ENCODE peak calls at places on chromosomes 7 and 10, in five cellular contexts. U is A549, I is HepG2, J is H1, M is GM12878. A is an unnamed sample.
A peak's percentile ranks its signal among the peaks of the same experiment; 100 is the strongest.

GRCh38 chr10:6647811-6648526 is 67.9 kb upstream of the PRKCQ start:
- DNase-seq in U (peak; percentile 52), I (peak; percentile 36), J (peak; percentile 58), M (no peak), A (peak; percentile 75)

GRCh38 chr10:100858742-100859141 is 54.0 kb upstream of the SLF2 start:
- DNase-seq in U (no peak), I (no peak), J (no peak), M (no peak), A (no peak)

GRCh38 chr7:155166673-155167370 is 96.7 kb downstream of the HTR5A start:
- DNase-seq in U (no peak), I (no peak), J (no peak), M (no peak), A (peak; percentile 38)

GRCh38 chr10:43939939-43940810 is 291.5 kb upstream of the ZNF32 start:
- DNase-seq in U (no peak), I (no peak), J (no peak), M (no peak), A (no peak)

GRCh38 chr7:32583791-32584190 is 88.5 kb downstream of the AVL9 start:
- DNase-seq in U (no peak), I (no peak), J (no peak), M (no peak), A (no peak)

GRCh38 chr10:112227331-112227961 is 43.9 kb upstream of the GPAM start:
- DNase-seq in U (no peak), I (peak; percentile 95), J (no peak), M (no peak), A (no peak)

GRCh38 chr7:143397710-143398530 is 10.7 kb downstream of the EPHA1 start:
- DNase-seq in U (no peak), I (no peak), J (no peak), M (no peak), A (no peak)

GRCh38 chr7:97075928-97076327 is 41.6 kb upstream of the SDHAF3 start:
- DNase-seq in U (peak; percentile 12), I (peak; percentile 25), J (no peak), M (no peak), A (peak; percentile 27)

GRCh38 chr7:130021105-130021834 is 29.9 kb downstream of the ZC3HC1 start:
- DNase-seq in U (no peak), I (no peak), J (no peak), M (no peak), A (no peak)

GRCh38 chr10:22648547-22648961 is 65.8 kb downstream of the PIP4K2A start:
- DNase-seq in U (no peak), I (no peak), J (no peak), M (peak; percentile 75), A (no peak)

GRCh38 chr10:37146443-37146842 is 21.0 kb downstream of the ANKRD30A start:
- DNase-seq in U (peak; percentile 48), I (peak; percentile 2), J (no peak), M (no peak), A (no peak)

GRCh38 chr7:121500659-121501058 is 104.6 kb upstream of the FAM3C start:
- DNase-seq in U (no peak), I (no peak), J (no peak), M (no peak), A (no peak)

GRCh38 chr10:5482016-5482415 is 17.4 kb downstream of the CALML5 start:
- DNase-seq in U (no peak), I (no peak), J (no peak), M (no peak), A (no peak)

GRCh38 chr7:98622926-98623325 is 5.8 kb downstream of the NPTX2 start:
- DNase-seq in U (no peak), I (no peak), J (no peak), M (no peak), A (no peak)

GRCh38 chr10:132859084-132859855 is 73.3 kb upstream of the NKX6-2 start:
- DNase-seq in U (no peak), I (no peak), J (no peak), M (no peak), A (no peak)

GRCh38 chr10:88911851-88912250 is 31.8 kb downstream of the STAMBPL1 start:
- DNase-seq in U (no peak), I (no peak), J (no peak), M (no peak), A (no peak)

GRCh38 chr7:46511442-46512215 is 590.6 kb upstream of the IGFBP3 start:
- DNase-seq in U (no peak), I (no peak), J (no peak), M (no peak), A (no peak)

GRCh38 chr10:118840071-118840775 is 85.5 kb upstream of the CACUL1 start:
- DNase-seq in U (no peak), I (no peak), J (no peak), M (no peak), A (peak; percentile 22)

GRCh38 chr7:2108501-2109250 is 124.1 kb downstream of the MAD1L1 start:
- DNase-seq in U (no peak), I (no peak), J (no peak), M (no peak), A (no peak)

GRCh38 chr10:76550806-76551205 is 1086.8 kb downstream of the KCNMA1 start:
- DNase-seq in U (no peak), I (no peak), J (no peak), M (no peak), A (no peak)

GRCh38 chr10:23742368-23742767 is 303.5 kb downstream of the OTUD1 start:
- DNase-seq in U (no peak), I (no peak), J (no peak), M (peak; percentile 15), A (no peak)

GRCh38 chr10:33371234-33371633 is 36.8 kb upstream of the NRP1 start:
- DNase-seq in U (no peak), I (no peak), J (no peak), M (no peak), A (no peak)

GRCh38 chr10:111384556-111384955 is 307.7 kb downstream of the ADRA2A start:
- DNase-seq in U (no peak), I (no peak), J (no peak), M (no peak), A (no peak)

GRCh38 chr10:36677170-36677768 is 448.1 kb upstream of the ANKRD30A start:
- DNase-seq in U (no peak), I (no peak), J (no peak), M (no peak), A (no peak)

GRCh38 chr7:97187067-97187466 is 69.6 kb downstream of the SDHAF3 start:
- DNase-seq in U (no peak), I (no peak), J (no peak), M (no peak), A (peak; percentile 42)

GRCh38 chr7:17301491-17302101 is 3.1 kb downstream of the AHR start:
- DNase-seq in U (peak; percentile 53), I (no peak), J (no peak), M (no peak), A (peak; percentile 13)

GRCh38 chr10:113273877-113274829 is 278.7 kb upstream of the HABP2 start:
- DNase-seq in U (no peak), I (no peak), J (no peak), M (no peak), A (no peak)

GRCh38 chr7:78734626-78735025 is 718.8 kb downstream of the MAGI2 start:
- DNase-seq in U (no peak), I (no peak), J (no peak), M (peak; percentile 1), A (no peak)

GRCh38 chr10:131433566-131433965 is 122.0 kb upstream of the TCERG1L start:
- DNase-seq in U (no peak), I (no peak), J (no peak), M (no peak), A (no peak)

GRCh38 chr7:22827563-22827962 is 4.9 kb upstream of the TOMM7 start:
- DNase-seq in U (no peak), I (no peak), J (no peak), M (no peak), A (no peak)

GRCh38 chr10:11563936-11564335 is 47.5 kb downstream of the USP6NL start:
- DNase-seq in U (no peak), I (no peak), J (no peak), M (no peak), A (no peak)

GRCh38 chr7:106462365-106462859 is 177.6 kb upstream of the NAMPT start:
- DNase-seq in U (peak; percentile 50), I (peak; percentile 10), J (no peak), M (peak; percentile 39), A (peak; percentile 55)

GRCh38 chr7:72003236-72003635 is 408.9 kb downstream of the CALN1 start:
- DNase-seq in U (no peak), I (no peak), J (no peak), M (no peak), A (no peak)
- TF ChIP-seq KDM1A in U (no peak), I (no peak), J (no peak), M (no peak), A (no peak)

DNA sequence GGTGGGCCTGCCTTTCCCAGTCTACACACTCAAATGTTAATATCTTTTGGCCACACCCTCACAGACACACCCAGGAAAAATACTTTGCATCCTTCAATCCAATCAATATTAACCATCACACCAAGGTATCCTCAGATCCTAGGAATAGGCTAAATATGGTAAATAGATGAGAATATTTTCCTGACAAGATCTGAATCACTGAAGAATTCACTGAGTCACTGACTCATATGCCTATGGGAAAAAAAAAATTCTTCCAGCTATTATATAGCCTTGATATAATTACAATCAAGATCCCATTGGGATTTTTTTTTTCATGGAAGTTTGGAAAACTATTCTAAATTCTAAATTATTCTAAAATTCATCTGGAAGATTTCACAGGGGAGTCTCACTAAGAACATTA is 65.8 kb downstream of the INHBA start:
- DNase-seq in U (no peak), I (no peak), J (no peak), M (no peak), A (no peak)
- TF ChIP-seq KDM1A in U (no peak), I (no peak), J (no peak), M (no peak), A (no peak)

DNA sequence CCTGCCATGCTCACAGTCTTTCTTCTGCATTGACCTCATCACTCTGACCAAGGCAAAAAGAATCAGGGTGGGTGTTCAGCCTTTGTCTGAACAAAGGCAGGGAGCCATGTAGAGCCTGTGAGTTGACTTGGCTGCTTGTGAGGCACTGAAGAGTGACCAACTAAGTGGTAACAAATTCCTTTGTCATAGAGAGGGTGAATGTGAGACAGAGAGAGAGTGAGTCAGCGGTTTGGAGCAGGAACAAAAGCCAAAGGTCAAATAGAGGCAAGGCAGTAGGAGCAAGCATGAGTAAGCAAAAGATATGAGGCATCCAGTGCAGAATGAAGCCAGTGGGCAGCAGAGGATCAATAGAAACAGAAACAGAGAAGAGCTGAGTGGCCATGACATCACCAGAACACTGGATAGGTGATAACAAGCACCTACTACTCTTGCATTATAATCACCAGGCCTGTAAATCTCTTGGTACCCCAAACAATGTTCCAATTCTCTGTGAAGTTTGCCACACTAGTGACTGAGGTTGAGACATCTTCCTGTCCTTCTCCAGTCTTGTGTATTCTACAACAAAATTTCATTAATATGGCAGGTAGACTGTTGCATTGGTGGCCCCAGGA is 116.2 kb upstream of the LAMB4 start:
- DNase-seq in U (peak; percentile 98), I (peak; percentile 80), J (peak; percentile 19), M (peak; percentile 26), A (peak; percentile 88)
- TF ChIP-seq KDM1A in U (no peak), I (peak; percentile 9), J (no peak), M (no peak), A (peak; percentile 88)

GRCh38 chr10:128877936-128878335 is 589.1 kb upstream of the MGMT start:
- DNase-seq in U (no peak), I (no peak), J (no peak), M (no peak), A (no peak)

GRCh38 chr10:128875030-128875744 is 591.9 kb upstream of the MGMT start:
- DNase-seq in U (no peak), I (no peak), J (no peak), M (no peak), A (no peak)

GRCh38 chr10:128877141-128877540 is 589.9 kb upstream of the MGMT start:
- DNase-seq in U (no peak), I (no peak), J (no peak), M (no peak), A (no peak)

GRCh38 chr10:128873408-128873807 is 593.6 kb upstream of the MGMT start:
- DNase-seq in U (no peak), I (no peak), J (no peak), M (no peak), A (no peak)

GRCh38 chr10:128875955-128876354 is 591.1 kb upstream of the MGMT start:
- DNase-seq in U (no peak), I (no peak), J (no peak), M (no peak), A (no peak)
- TF ChIP-seq KDM1A in U (no peak), I (no peak), J (no peak), M (no peak), A (no peak)